ENCODE peak calls at places on chromosomes 11 and 22, in eight cellular contexts. L is CD8-positive, alpha-beta T cell; R is NT2/D1; M is hepatocyte; V is IMR-90; T is body of pancreas; C is GM23248; G is neuronal stem cell. N is an unnamed sample.

GRCh38 chr11:13550761-13551160 is 55.0 kb upstream of the PTH start:
- DNase-seq in G (no peak), C (no peak), M (no peak), R (no peak), V (no peak), T (no peak), L (no peak), N (no peak)

GRCh38 chr22:35985361-35985760 is 43.3 kb downstream of the RBFOX2 start:
- DNase-seq in R (no peak), V (no peak), C (no peak), L (no peak), M (no peak), T (no peak), G (no peak), N (no peak)

GRCh38 chr11:92461478-92461877 is 236.9 kb downstream of the FAT3 start:
- DNase-seq in R (no peak), C (no peak), T (no peak), L (no peak), G (no peak), V (no peak), M (no peak), N (no peak)

GRCh38 chr11:36280531-36280930 is 8.7 kb downstream of the COMMD9 start:
- DNase-seq in R (no peak), L (no peak), M (no peak), V (peak; percentile 4), T (no peak), G (no peak), C (no peak), N (no peak)

GRCh38 chr22:44802956-44803355 is 50.6 kb downstream of the ARHGAP8 start:
- DNase-seq in L (no peak), G (no peak), V (no peak), M (no peak), R (no peak), T (no peak), C (no peak), N (no peak)

GRCh38 chr11:36447947-36448346 is 62.1 kb downstream of the TRAF6 start:
- DNase-seq in C (no peak), T (peak; percentile 59), L (no peak), V (no peak), R (no peak), M (no peak), G (no peak), N (no peak)

GRCh38 chr11:10322830-10323792 is 18.2 kb downstream of the ADM start:
- DNase-seq in C (peak; percentile 94), T (peak; percentile 74), L (no peak), R (no peak), G (no peak), V (peak; percentile 93), M (peak; percentile 85), N (no peak)

GRCh38 chr11:110455718-110456117 is 26.0 kb downstream of the FDX1 start:
- DNase-seq in R (no peak), M (no peak), V (no peak), G (no peak), L (no peak), T (no peak), C (no peak), N (no peak)

GRCh38 chr11:2884424-2884815 is 1.2 kb downstream of the CDKN1C start:
- DNase-seq in L (no peak), V (no peak), M (peak; percentile 58), G (no peak), R (no peak), C (peak; percentile 30), T (peak; percentile 46), N (no peak)

GRCh38 chr22:50305658-50306566 is 1.5 kb downstream of the PLXNB2 start:
- DNase-seq in L (no peak), C (peak; percentile 98), R (no peak), G (no peak), M (peak; percentile 87), T (peak; percentile 80), V (peak; percentile 95), N (peak; percentile 96)

GRCh38 chr11:107011977-107012376 is 6.3 kb downstream of the GUCY1A2 start:
- DNase-seq in C (peak; percentile 56), V (no peak), M (no peak), L (no peak), G (no peak), R (no peak), T (no peak), N (no peak)

GRCh38 chr22:21591695-21592094 is 24.2 kb downstream of the UBE2L3 start:
- DNase-seq in M (no peak), C (no peak), V (no peak), G (no peak), L (no peak), T (peak; percentile 29), R (no peak), N (peak; percentile 66)

GRCh38 chr11:66564538-66564937 is 3.9 kb downstream of the CTSF start:
- DNase-seq in G (no peak), R (no peak), V (no peak), C (no peak), M (no peak), T (no peak), L (no peak), N (no peak)

DNA sequence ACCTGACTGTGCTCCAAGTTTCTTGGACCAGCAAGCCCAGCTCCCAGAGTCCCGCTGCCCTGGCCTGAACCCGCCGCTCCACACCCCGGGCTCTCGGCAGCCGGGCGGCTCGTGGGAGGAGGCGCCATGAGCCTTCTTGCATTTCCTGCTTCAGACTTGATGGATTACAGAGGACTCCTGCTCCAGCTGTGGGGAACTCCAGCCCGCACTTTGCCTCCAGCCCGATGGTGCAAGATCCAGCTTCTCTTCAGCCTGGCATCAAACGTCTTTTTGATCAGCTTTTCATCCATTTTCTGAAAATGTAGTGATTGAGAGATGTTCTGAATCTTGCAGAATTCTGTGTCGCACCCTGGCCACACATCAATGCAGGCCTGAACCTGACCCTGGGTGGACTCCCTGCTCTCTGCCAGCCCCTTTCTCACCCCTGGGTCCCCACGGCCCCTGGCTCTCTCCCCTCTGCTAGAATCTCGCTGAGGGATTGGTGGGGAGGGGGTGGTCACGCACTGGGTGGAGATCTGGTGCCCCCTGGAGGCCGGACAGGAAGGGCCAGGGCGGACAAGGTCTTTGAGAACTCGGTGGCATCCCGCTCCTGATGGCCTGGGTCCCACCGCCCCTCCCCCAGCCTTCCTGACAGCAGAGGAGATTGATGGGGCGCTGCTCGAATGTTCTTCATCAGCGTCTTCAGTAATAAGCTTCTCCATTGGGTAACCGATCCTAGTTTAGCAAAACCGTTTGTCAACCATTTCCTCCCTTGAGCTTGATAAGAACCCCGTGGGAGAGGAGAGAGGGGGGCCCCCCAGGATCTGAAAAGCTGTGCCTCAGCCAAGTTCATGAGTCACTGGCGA is 12.1 kb upstream of the NFAM1 start:
- DNase-seq in G (peak; percentile 89), V (peak; percentile 87), C (peak; percentile 87), T (peak; percentile 89), L (peak; percentile 58), R (peak; percentile 71), M (peak; percentile 89), N (peak; percentile 89)
- H3K4me3 ChIP-seq in G (peak overlapping the region; percentile 68), V (peak overlapping the region; percentile 27), C (peak overlapping the region; percentile 71), T (no peak overlapping the region), L (peak overlapping the region; percentile 47), R (peak overlapping the region; percentile 22), M (no peak overlapping the region), N (no peak overlapping the region)

DNA sequence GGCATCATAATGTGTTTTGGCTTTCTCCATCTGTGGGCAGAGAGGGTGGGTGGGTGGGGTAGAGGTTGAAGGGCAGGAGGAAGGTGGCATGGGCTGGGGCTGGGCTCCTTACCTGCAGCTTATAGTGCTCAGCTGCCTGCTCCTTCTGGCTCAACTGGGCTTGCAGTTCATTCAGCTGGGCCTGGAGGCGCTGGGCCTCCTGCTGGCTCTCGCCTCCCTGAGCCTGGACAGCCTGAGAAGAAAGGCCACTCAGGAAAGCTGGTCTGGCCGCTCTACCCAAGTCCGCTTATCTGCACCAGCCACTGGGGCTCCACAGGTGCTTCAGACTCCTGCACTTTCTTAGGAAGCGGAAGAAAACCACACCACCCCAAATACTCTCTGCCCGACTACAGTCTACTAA is 10.4 kb downstream of the IL18BP start:
- DNase-seq in L (no peak), G (no peak), R (no peak), T (no peak), C (no peak), M (no peak), V (no peak), N (no peak)
- H3K9me3 ChIP-seq in L (no peaks in the 10 kb centered on the region), G (no peaks in the 10 kb centered on the region), R (no peaks in the 10 kb centered on the region), T (no peaks in the 10 kb centered on the region), C (no peaks in the 10 kb centered on the region), M (no peaks in the 10 kb centered on the region), V (no peaks in the 10 kb centered on the region), N (no peaks in the 10 kb centered on the region)

GRCh38 chr22:22754961-22755777 is 110.8 kb downstream of the GGTLC2 start:
- DNase-seq in M (no peak), L (no peak), T (no peak), G (no peak), C (no peak), R (no peak), V (no peak), N (no peak)
- H3K4me3 ChIP-seq in M (no peak overlapping the region), L (no peak overlapping the region), T (no peak overlapping the region), G (no peak overlapping the region), C (no peak overlapping the region), R (no peak overlapping the region), V (no peak overlapping the region), N (no peak overlapping the region)

DNA sequence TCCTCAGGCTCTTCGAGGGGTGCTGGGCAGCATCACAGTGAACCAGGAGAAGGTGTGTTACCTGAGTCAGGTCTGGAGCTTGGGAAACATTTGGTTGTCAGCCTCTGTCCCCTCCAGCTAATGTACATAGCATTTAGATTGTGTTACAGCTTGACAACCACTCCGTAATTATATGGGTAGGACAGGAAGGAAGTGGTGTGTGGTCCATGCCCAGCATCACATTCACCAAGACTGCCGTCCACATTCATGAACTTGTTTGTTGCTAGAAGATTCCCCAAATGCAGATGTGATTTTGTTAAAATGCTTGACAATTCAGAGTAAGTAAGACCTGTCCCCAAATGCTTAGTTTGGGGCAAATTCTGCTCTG is 1482.7 kb downstream of the TBC1D22A start:
- DNase-seq in V (no peak), C (no peak), L (no peak), M (no peak), G (no peak), R (no peak), T (no peak), N (no peak)
- H3K9me3 ChIP-seq in V (peaks cover 55% of the 10 kb centered on the region), C (no peaks in the 10 kb centered on the region), L (no peaks in the 10 kb centered on the region), M (no peaks in the 10 kb centered on the region), G (no peaks in the 10 kb centered on the region), R (no peaks in the 10 kb centered on the region), T (no peaks in the 10 kb centered on the region), N (peaks cover 2% of the 10 kb centered on the region)

N was measured in aorta.